ENCODE peak calls at places on chromosomes 13 and 19, in seven cellular contexts. C is HTR-8/SVneo, H is AG09309, S is Caco-2, Z is NCI-H1930, P is hepatic stellate cell, L is NCI-H1105 treated with DMSO at 0.1 percent for 48 hours. N is an unnamed sample.

GRCh38 chr19:16326401-16327130 is 1.9 kb downstream of the KLF2 start:
- DNase-seq in L (no peak), S (no peak), P (no peak), Z (no peak), C (no peak), H (no peak), N (no peak)

GRCh38 chr19:4597975-4598671 is 38.6 kb upstream of the SEMA6B start:
- DNase-seq in H (no peak), P (no peak), S (peak), Z (no peak), C (peak), L (peak), N (no peak)

GRCh38 chr13:35478384-35479222 is 2.1 kb upstream of the MAB21L1 start:
- DNase-seq in Z (no peak), H (no peak), S (no peak), P (no peak), L (no peak), C (no peak), N (no peak)

GRCh38 chr13:111791131-111791530 is 275.8 kb upstream of the SOX1 start:
- DNase-seq in L (no peak), H (no peak), Z (no peak), P (no peak), C (no peak), S (no peak), N (no peak)

GRCh38 chr13:40388617-40389016 is 277.8 kb downstream of the FOXO1 start:
- DNase-seq in S (no peak), Z (no peak), C (no peak), P (peak), L (no peak), H (no peak), N (no peak)

GRCh38 chr13:31639443-31640163 is 99.7 kb upstream of the RXFP2 start:
- DNase-seq in S (no peak), L (no peak), C (no peak), H (no peak), Z (no peak), P (no peak), N (no peak)

GRCh38 chr13:79485014-79485441 is 4.1 kb downstream of the NDFIP2 start:
- DNase-seq in S (peak), C (peak), L (no peak), P (peak), Z (no peak), H (peak), N (no peak)

GRCh38 chr19:29811125-29812079 is at the start of gene CCNE1:
- DNase-seq in L (peak), H (peak), P (peak), Z (peak), C (peak), S (peak), N (peak)

GRCh38 chr19:15303105-15303780 is 29.1 kb downstream of the BRD4 start:
- DNase-seq in S (no peak), P (no peak), H (no peak), C (no peak), L (no peak), Z (no peak), N (no peak)

GRCh38 chr13:24038846-24039330 is 121.6 kb upstream of the SPATA13 start:
- DNase-seq in L (no peak), P (no peak), H (no peak), S (no peak), Z (no peak), C (no peak), N (no peak)

GRCh38 chr13:48531416-48532145 is 1.3 kb downstream of the RCBTB2 start:
- DNase-seq in L (no peak), C (no peak), P (no peak), S (no peak), Z (peak), H (no peak), N (no peak)

GRCh38 chr13:76884167-76884566 is 2.0 kb downstream of the KCTD12 start:
- DNase-seq in P (no peak), C (no peak), Z (peak), L (no peak), S (no peak), H (no peak), N (no peak)

GRCh38 chr13:50687545-50687944 is 155.9 kb downstream of the DLEU7 start:
- DNase-seq in P (no peak), Z (no peak), L (no peak), H (no peak), C (no peak), S (no peak), N (no peak)

GRCh38 chr13:31885994-31886393 is 145.6 kb upstream of the FRY start:
- DNase-seq in S (peak), P (no peak), Z (no peak), C (no peak), L (no peak), H (no peak), N (no peak)

GRCh38 chr19:38792250-38793111 is 3.5 kb downstream of the LGALS7B start:
- DNase-seq in C (no peak), L (no peak), Z (no peak), H (no peak), S (no peak), P (no peak), N (no peak)

GRCh38 chr13:20993661-20994440 is 67.5 kb downstream of the LATS2 start:
- DNase-seq in C (peak), S (no peak), L (no peak), P (no peak), H (peak), Z (no peak), N (no peak)

GRCh38 chr19:38735257-38735686 is 9.0 kb downstream of the CAPN12 start:
- DNase-seq in P (no peak), H (no peak), S (no peak), C (no peak), L (peak), Z (no peak), N (no peak)

GRCh38 chr19:16927883-16928282 is 39.1 kb downstream of the F2RL3 start:
- DNase-seq in H (no peak), C (no peak), P (no peak), Z (no peak), L (no peak), S (no peak), N (no peak)

GRCh38 chr19:8512991-8513686 is 828 bp downstream of the ZNF414 start:
- DNase-seq in H (no peak), C (no peak), S (no peak), L (no peak), Z (no peak), P (no peak), N (no peak)

GRCh38 chr13:113862766-113863510 is 938 bp downstream of the GAS6 start:
- DNase-seq in Z (peak), L (peak), C (peak), H (no peak), P (peak), S (no peak), N (no peak)

GRCh38 chr13:39016789-39017188 is 21.1 kb downstream of the PROSER1 start:
- DNase-seq in P (no peak), H (no peak), C (no peak), Z (peak), L (peak), S (no peak), N (no peak)

GRCh38 chr13:25738342-25738771 is 313.5 kb downstream of the SHISA2 start:
- DNase-seq in Z (no peak), P (no peak), L (peak), H (no peak), S (no peak), C (no peak), N (peak)

GRCh38 chr13:25682221-25682620 is 310.4 kb downstream of the ATP8A2 start:
- DNase-seq in H (no peak), S (no peak), P (no peak), Z (no peak), L (no peak), C (no peak), N (no peak)

GRCh38 chr19:3062165-3063105 is at the start of gene TLE5:
- DNase-seq in H (no peak), P (peak), S (no peak), C (peak), Z (peak), L (peak), N (no peak)

GRCh38 chr19:41323430-41324125 is 13.6 kb downstream of the CCDC97 start:
- DNase-seq in C (peak), S (no peak), H (peak), Z (no peak), L (no peak), P (peak), N (no peak)

GRCh38 chr19:45475537-45476348 is 7.9 kb downstream of the FOSB start:
- DNase-seq in H (no peak), L (no peak), P (no peak), Z (no peak), S (no peak), C (no peak), N (no peak)

GRCh38 chr13:25608181-25608580 is 236.4 kb downstream of the ATP8A2 start:
- DNase-seq in C (no peak), P (no peak), S (no peak), Z (peak), H (no peak), L (peak), N (no peak)

GRCh38 chr19:54230031-54230430 is 7.2 kb upstream of the LILRB3 start:
- DNase-seq in L (no peak), H (no peak), C (no peak), S (no peak), P (no peak), Z (no peak), N (no peak)

GRCh38 chr19:2627319-2627829 is 75.1 kb downstream of the GNG7 start:
- DNase-seq in L (no peak), Z (no peak), C (peak), S (no peak), H (peak), P (peak), N (no peak)

GRCh38 chr19:11380653-11381534 is 3.2 kb downstream of the EPOR start:
- DNase-seq in Z (peak), L (peak), P (peak), H (peak), S (peak), C (peak), N (no peak)

GRCh38 chr19:31648347-31648746 is 299.1 kb upstream of the TSHZ3 start:
- DNase-seq in C (no peak), S (no peak), L (no peak), P (no peak), Z (no peak), H (no peak), N (no peak)

GRCh38 chr19:49336482-49337266 is 1.5 kb downstream of the CD37 start:
- DNase-seq in P (no peak), L (no peak), H (no peak), S (peak), Z (no peak), C (no peak), N (no peak)

GRCh38 chr19:29576043-29576442 is 30.0 kb upstream of the POP4 start:
- DNase-seq in L (no peak), S (no peak), P (no peak), Z (no peak), H (no peak), C (no peak), N (no peak)

GRCh38 chr19:52592301-52592700 is 22.2 kb downstream of the ZNF701 start:
- DNase-seq in S (no peak), H (no peak), C (no peak), Z (no peak), L (no peak), P (no peak), N (no peak)

GRCh38 chr19:41351339-41352245 is 2.1 kb downstream of the TGFB1 start:
- DNase-seq in S (no peak), Z (no peak), C (peak), P (peak), H (no peak), L (peak), N (no peak)

N was measured in NCI-H1417 treated with DMSO at 0.1 percent for 48 hours.